ENCODE peak calls at places on chromosomes 12 and 14, in five cellular contexts. W is stimulated activated CD8-positive, alpha-beta memory T cell treated with anti-CD3 and anti-CD28 coated beads, Interleukin-4, amount 100 ng/mL, for 48 hours; Z is GOT3; X is D721Med; G is epithelial cell of prostate. V is an unnamed sample.

GRCh38 chr12:118103231-118103600 is 595 bp downstream of the VSIG10 start:
- DNase-seq in G (no peak), Z (no peak), X (no peak), W (no peak), V (no peak)

GRCh38 chr12:105986779-105987686 is 151.7 kb downstream of the NUAK1 start:
- DNase-seq in G (peak), Z (no peak), X (no peak), W (no peak), V (no peak)

GRCh38 chr12:99983721-99984258 is 946 bp downstream of the ANKS1B start:
- DNase-seq in G (no peak), Z (no peak), X (no peak), W (no peak), V (no peak)

GRCh38 chr12:43550831-43551270 is 1.2 kb downstream of the ADAMTS20 start:
- DNase-seq in W (no peak), X (no peak), Z (no peak), G (no peak), V (no peak)

GRCh38 chr12:80419660-80420059 is 24.4 kb upstream of the PTPRQ start:
- DNase-seq in G (no peak), Z (no peak), W (no peak), X (no peak), V (no peak)

GRCh38 chr12:126507231-126507630 is 1442.0 kb downstream of the AACS start:
- DNase-seq in Z (no peak), G (no peak), W (no peak), X (no peak), V (no peak)

GRCh38 chr12:45615268-45615667 is 114.2 kb upstream of the ARID2 start:
- DNase-seq in W (no peak), Z (no peak), X (no peak), G (peak), V (no peak)

GRCh38 chr12:107442593-107442992 is 243.0 kb upstream of the PWP1 start:
- DNase-seq in X (no peak), W (no peak), Z (no peak), G (no peak), V (no peak)

GRCh38 chr12:118397693-118398440 is 21.5 kb downstream of the SUDS3 start:
- DNase-seq in X (no peak), W (no peak), Z (no peak), G (no peak), V (no peak)

GRCh38 chr12:16399110-16399509 is 51.7 kb downstream of the MGST1 start:
- DNase-seq in X (no peak), Z (no peak), G (no peak), W (no peak), V (no peak)

GRCh38 chr12:124551268-124552144 is 15.9 kb downstream of the NCOR2 start:
- DNase-seq in W (no peak), X (no peak), G (no peak), Z (no peak), V (no peak)

GRCh38 chr12:54214553-54215374 is 26.0 kb upstream of the SMUG1 start:
- DNase-seq in X (peak), W (peak), Z (peak), G (no peak), V (peak)

GRCh38 chr14:101077511-101078074 is 174.1 kb upstream of the RTL1 start:
- DNase-seq in G (no peak), W (peak), X (no peak), Z (no peak), V (no peak)

GRCh38 chr14:26187996-26188605 is 409.7 kb downstream of the NOVA1 start:
- DNase-seq in Z (no peak), G (no peak), W (no peak), X (no peak), V (no peak)

GRCh38 chr12:107093547-107094448 is at the start of gene CRY1:
- DNase-seq in G (peak), X (peak), Z (peak), W (peak), V (peak)

GRCh38 chr12:49482095-49483051 is 56.5 kb upstream of the KCNH3 start:
- DNase-seq in G (no peak), W (no peak), Z (no peak), X (no peak), V (no peak)

GRCh38 chr14:100871234-100872186 is 32.0 kb downstream of the RTL1 start:
- DNase-seq in Z (no peak), X (no peak), G (no peak), W (no peak), V (peak)

GRCh38 chr12:96906849-96907664 is at the start of gene NEDD1:
- DNase-seq in X (peak), G (no peak), W (peak), Z (peak), V (peak)

GRCh38 chr12:76878045-76878898 is 547 bp downstream of the CSRP2 start:
- DNase-seq in X (peak), W (peak), Z (no peak), G (no peak), V (peak)

GRCh38 chr14:80764496-80764895 is 177.0 kb downstream of the CEP128 start:
- DNase-seq in W (no peak), Z (no peak), G (no peak), X (no peak), V (no peak)

GRCh38 chr14:101865288-101865687 is 99.1 kb upstream of the DYNC1H1 start:
- DNase-seq in X (no peak), G (no peak), W (no peak), Z (no peak), V (no peak)

GRCh38 chr14:87483651-87484260 is 509.2 kb downstream of the GALC start:
- DNase-seq in X (no peak), G (no peak), Z (no peak), W (no peak), V (no peak)

GRCh38 chr12:118046430-118046829 is 14.5 kb downstream of the WSB2 start:
- DNase-seq in X (no peak), G (no peak), Z (no peak), W (no peak), V (no peak)

GRCh38 chr14:34204774-34205173 is 253.9 kb upstream of the EGLN3 start:
- DNase-seq in W (no peak), Z (no peak), G (no peak), X (no peak), V (no peak)

GRCh38 chr14:72554994-72555608 is 338.8 kb downstream of the DPF3 start:
- DNase-seq in X (no peak), Z (no peak), W (no peak), G (no peak), V (no peak)

GRCh38 chr14:86505808-86506207 is 975.9 kb downstream of the FLRT2 start:
- DNase-seq in Z (no peak), G (no peak), X (no peak), W (no peak), V (no peak)

GRCh38 chr14:84375235-84375634 is 1154.7 kb upstream of the FLRT2 start:
- DNase-seq in Z (no peak), G (no peak), X (no peak), W (no peak), V (no peak)

GRCh38 chr12:114444422-114445279 is 38.7 kb upstream of the TBX5 start:
- DNase-seq in X (no peak), W (no peak), G (no peak), Z (no peak), V (no peak)

GRCh38 chr14:65790185-65790815 is 377.8 kb downstream of the FUT8 start:
- DNase-seq in X (no peak), Z (no peak), G (no peak), W (no peak), V (no peak)

GRCh38 chr12:6375269-6376078 is at the start of gene SCNN1A:
- DNase-seq in X (no peak), G (no peak), W (no peak), Z (no peak), V (peak)

GRCh38 chr14:106556665-106557289 is 1030.4 kb downstream of the TMEM121 start:
- DNase-seq in W (peak), X (no peak), G (no peak), Z (no peak), V (no peak)

GRCh38 chr12:29216797-29217583 is 67.9 kb downstream of the FAR2 start:
- DNase-seq in G (no peak), Z (no peak), W (no peak), X (no peak), V (no peak)

GRCh38 chr12:113292547-113292946 is 42.4 kb downstream of the SLC8B1 start:
- DNase-seq in Z (no peak), G (no peak), X (no peak), W (no peak), V (no peak)

GRCh38 chr12:27081668-27082091 is 698 bp downstream of the C12orf71 start:
- DNase-seq in G (peak), Z (no peak), X (no peak), W (no peak), V (no peak)

GRCh38 chr14:23057757-23058653 is 685 bp upstream of the CDH24 start:
- DNase-seq in W (peak), X (peak), Z (no peak), G (no peak), V (peak)

GRCh38 chr12:56676851-56677601 is 11.1 kb downstream of the PTGES3 start:
- DNase-seq in G (no peak), W (peak), Z (no peak), X (no peak), V (no peak)

GRCh38 chr12:8829128-8829524 is 6.7 kb downstream of the A2ML1 start:
- DNase-seq in G (no peak), X (no peak), W (no peak), Z (no peak), V (no peak)